ENCODE peak calls at places on chromosomes 6 and 20, in five cellular contexts. B is lower leg skin, D is IMR-90, M is kidney epithelial cell, V is glutamatergic neuron. N is an unnamed sample.

GRCh38 chr20:62957136-62958117 is 4.9 kb downstream of the SLC17A9 start:
- DNase-seq in B (no peak), D (no peak), M (no peak), V (no peak), N (no peak)

GRCh38 chr6:166554316-166554715 is 32.2 kb downstream of the RAMACL start:
- DNase-seq in B (no peak), D (peak; percentile 59), M (no peak), V (peak; percentile 22), N (no peak)

GRCh38 chr20:19212524-19213502 is at the start of gene SLC24A3:
- DNase-seq in B (peak; percentile 57), D (no peak), M (peak; percentile 2), V (peak; percentile 88), N (peak; percentile 70)

GRCh38 chr6:165439928-165440554 is 130.6 kb upstream of the C6orf118 start:
- DNase-seq in B (no peak), D (peak; percentile 73), M (peak; percentile 26), V (no peak), N (no peak)

GRCh38 chr6:11738681-11739375 is 39.8 kb downstream of the ADTRP start:
- DNase-seq in B (no peak), D (no peak), M (peak; percentile 23), V (no peak), N (no peak)

GRCh38 chr6:8707956-8708772 is 272.8 kb upstream of the SLC35B3 start:
- DNase-seq in B (peak; percentile 60), D (no peak), M (peak; percentile 5), V (no peak), N (peak; percentile 13)

GRCh38 chr6:28586273-28586672 is 60.6 kb downstream of the GPX5 start:
- DNase-seq in B (no peak), D (no peak), M (no peak), V (no peak), N (no peak)

GRCh38 chr20:25992146-25992545 is 295.5 kb upstream of the ZNF337 start:
- DNase-seq in B (no peak), D (no peak), M (no peak), V (no peak), N (no peak)

GRCh38 chr6:25652007-25652515 is at the start of gene SCGN:
- DNase-seq in B (peak; percentile 30), D (peak; percentile 36), M (peak; percentile 23), V (peak; percentile 74), N (peak; percentile 31)

GRCh38 chr6:159745081-159745480 is 16.8 kb upstream of the ACAT2 start:
- DNase-seq in B (no peak), D (no peak), M (no peak), V (no peak), N (no peak)

GRCh38 chr6:45714795-45715507 is 300.7 kb downstream of the CLIC5 start:
- DNase-seq in B (peak; percentile 55), D (peak; percentile 91), M (peak; percentile 55), V (peak; percentile 24), N (peak; percentile 57)

GRCh38 chr6:133170602-133171001 is 70.6 kb upstream of the EYA4 start:
- DNase-seq in B (no peak), D (peak; percentile 53), M (no peak), V (no peak), N (no peak)

GRCh38 chr6:14781707-14782306 is 464.1 kb upstream of the JARID2 start:
- DNase-seq in B (no peak), D (no peak), M (no peak), V (no peak), N (no peak)

GRCh38 chr6:151876122-151876521 is 68.6 kb downstream of the ESR1 start:
- DNase-seq in B (no peak), D (no peak), M (no peak), V (no peak), N (no peak)

GRCh38 chr20:50380697-50381040 is 129.5 kb upstream of the PTPN1 start:
- DNase-seq in B (no peak), D (peak; percentile 65), M (no peak), V (no peak), N (no peak)

GRCh38 chr6:43773050-43773956 is 3.3 kb downstream of the VEGFA start:
- DNase-seq in B (no peak), D (peak; percentile 57), M (no peak), V (no peak), N (peak; percentile 79)

GRCh38 chr6:131292145-131292938 is 157.1 kb downstream of the AKAP7 start:
- DNase-seq in B (no peak), D (no peak), M (no peak), V (no peak), N (no peak)

GRCh38 chr6:116410945-116411623 is 40.3 kb downstream of the DSE start:
- DNase-seq in B (no peak), D (peak; percentile 74), M (no peak), V (no peak), N (no peak)

GRCh38 chr6:132548746-132549463 is 3.6 kb upstream of the TAAR8 start:
- DNase-seq in B (no peak), D (no peak), M (no peak), V (no peak), N (no peak)

GRCh38 chr6:14439419-14439818 is 321.8 kb downstream of the CD83 start:
- DNase-seq in B (no peak), D (no peak), M (no peak), V (no peak), N (no peak)

GRCh38 chr6:52754443-52754842 is 8.8 kb downstream of the GSTA2 start:
- DNase-seq in B (no peak), D (no peak), M (no peak), V (no peak), N (no peak)

GRCh38 chr6:148311849-148312669 is 30.6 kb upstream of the SASH1 start:
- DNase-seq in B (no peak), D (peak; percentile 42), M (no peak), V (no peak), N (no peak)

GRCh38 chr20:43040427-43040826 is 149.3 kb downstream of the PTPRT start:
- DNase-seq in B (no peak), D (no peak), M (no peak), V (no peak), N (no peak)

GRCh38 chr6:53451165-53451564 is 93.7 kb downstream of the GCLC start:
- DNase-seq in B (no peak), D (no peak), M (no peak), V (no peak), N (no peak)

GRCh38 chr20:59010321-59010994 is 3.4 kb upstream of the CTSZ start:
- DNase-seq in B (no peak), D (no peak), M (no peak), V (no peak), N (no peak)

GRCh38 chr6:116969211-116969863 is 92.3 kb downstream of the RFX6 start:
- DNase-seq in B (no peak), D (peak; percentile 50), M (no peak), V (no peak), N (peak; percentile 28)

GRCh38 chr20:61699184-61700066 is 366.3 kb downstream of the TAF4 start:
- DNase-seq in B (no peak), D (no peak), M (no peak), V (peak; percentile 47), N (no peak)

GRCh38 chr6:111918825-111919224 is 45.6 kb upstream of the FYN start:
- DNase-seq in B (peak; percentile 24), D (peak; percentile 79), M (peak; percentile 7), V (no peak), N (no peak)

GRCh38 chr6:36590237-36590636 is 3.9 kb upstream of the SRSF3 start:
- DNase-seq in B (no peak), D (peak; percentile 86), M (peak; percentile 66), V (no peak), N (no peak)

GRCh38 chr6:147201885-147202515 is 2.2 kb upstream of the STXBP5 start:
- DNase-seq in B (no peak), D (peak; percentile 21), M (no peak), V (peak; percentile 22), N (no peak)

GRCh38 chr6:39948156-39948850 is 14.0 kb upstream of the MOCS1 start:
- DNase-seq in B (no peak), D (no peak), M (no peak), V (no peak), N (no peak)

GRCh38 chr6:147194652-147195403 is 9.4 kb upstream of the STXBP5 start:
- DNase-seq in B (no peak), D (peak; percentile 63), M (no peak), V (no peak), N (no peak)

GRCh38 chr6:72704979-72705378 is 83.1 kb downstream of the KCNQ5 start:
- DNase-seq in B (no peak), D (no peak), M (no peak), V (no peak), N (no peak)

GRCh38 chr6:140366991-140367390 is 992.5 kb upstream of the CITED2 start:
- DNase-seq in B (no peak), D (peak; percentile 95), M (peak; percentile 78), V (no peak), N (no peak)

GRCh38 chr20:3000852-3001523 is 42.4 kb upstream of the GNRH2 start:
- DNase-seq in B (no peak), D (peak; percentile 75), M (no peak), V (no peak), N (peak; percentile 69)

GRCh38 chr6:1263039-1263849 is 48.7 kb upstream of the FOXQ1 start:
- DNase-seq in B (no peak), D (no peak), M (no peak), V (no peak), N (no peak)
- TF ChIP-seq CTCF in B (no peak), D (no peak), M (no peak), V (no peak), N (no peak)

GRCh38 chr6:137777299-137778075 is 89.6 kb upstream of the TNFAIP3 start:
- DNase-seq in B (no peak), D (no peak), M (no peak), V (no peak), N (no peak)
- TF ChIP-seq CTCF in B (no peak), D (no peak), M (no peak), V (no peak), N (no peak)

GRCh38 chr20:48294196-48294595 is 508.9 kb upstream of the SULF2 start:
- DNase-seq in B (no peak), D (peak; percentile 39), M (no peak), V (no peak), N (no peak)

GRCh38 chr20:48292806-48293205 is 507.5 kb upstream of the SULF2 start:
- DNase-seq in B (no peak), D (no peak), M (no peak), V (no peak), N (no peak)

GRCh38 chr20:48295966-48296421 is 510.7 kb upstream of the SULF2 start:
- DNase-seq in B (no peak), D (peak; percentile 76), M (no peak), V (no peak), N (no peak)

GRCh38 chr20:48294942-48295341 is 509.7 kb upstream of the SULF2 start:
- DNase-seq in B (no peak), D (no peak), M (no peak), V (no peak), N (no peak)

GRCh38 chr20:48295445-48295903 is 510.2 kb upstream of the SULF2 start:
- DNase-seq in B (no peak), D (peak; percentile 94), M (peak; percentile 91), V (no peak), N (no peak)
- TF ChIP-seq CTCF in B (no peak), D (peak; percentile 53), M (peak; percentile 48), V (no peak), N (no peak)

DNA sequence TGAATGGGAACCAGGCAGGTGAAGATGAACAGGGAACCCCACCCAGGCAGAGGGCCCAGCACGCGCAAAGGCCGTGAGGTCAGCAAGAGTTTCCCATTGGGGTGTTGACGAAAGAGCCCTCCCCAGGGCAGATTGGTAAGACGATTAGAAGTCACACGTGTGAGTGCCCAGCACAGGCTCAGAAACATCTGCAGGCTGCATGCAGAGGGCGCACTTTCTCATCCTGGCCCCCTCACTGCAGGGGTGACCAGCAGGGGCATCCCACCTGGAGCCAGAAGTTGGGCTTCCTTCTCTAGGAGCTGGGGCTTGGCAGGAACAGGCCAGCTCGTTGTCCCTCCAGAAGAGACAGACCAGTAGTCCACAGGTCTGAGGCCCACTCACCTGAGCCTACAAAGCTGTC is 38.4 kb downstream of the VSTM2L start:
- DNase-seq in B (no peak), D (no peak), M (no peak), V (no peak), N (no peak)
- TF ChIP-seq CTCF in B (no peak), D (peak; percentile 17), M (peak; percentile 8), V (no peak), N (peak; percentile 19)